ENCODE peak calls at places on chromosomes 4 and X, in seven cellular contexts. G is GM23338; V is CD8-positive, alpha-beta T cell; B is mammary epithelial cell; J is thoracic aorta; Z is uterus; F is effector memory CD4-positive, alpha-beta T cell. H is an unnamed sample.
A peak's percentile ranks its signal among the peaks of the same experiment; 100 is the strongest.

GRCh38 chr4:126799471-126799870 is 833.3 kb upstream of the INTU start:
- DNase-seq in G (no peak), V (no peak), B (no peak), J (no peak), Z (no peak), F (no peak), H (no peak)

GRCh38 chr4:76494243-76494642 is 59.2 kb downstream of the SHROOM3 start:
- DNase-seq in G (no peak), V (no peak), B (no peak), J (no peak), Z (no peak), F (no peak), H (no peak)

GRCh38 chrX:101906136-101906796 is 25.6 kb downstream of the ZMAT1 start:
- DNase-seq in G (no peak), V (no peak), B (no peak), J (no peak), Z (no peak), F (no peak), H (no peak)

GRCh38 chrX:114952696-114953095 is 64.7 kb downstream of the IL13RA2 start:
- DNase-seq in G (peak; percentile 46), V (no peak), B (no peak), J (no peak), Z (no peak), F (no peak), H (no peak)

GRCh38 chr4:9800878-9801277 is 19.4 kb downstream of the DRD5 start:
- DNase-seq in G (no peak), V (no peak), B (no peak), J (no peak), Z (no peak), F (no peak), H (no peak)

GRCh38 chr4:101693842-101694398 is 96.6 kb upstream of the BANK1 start:
- DNase-seq in G (no peak), V (no peak), B (peak; percentile 80), J (no peak), Z (no peak), F (no peak), H (no peak)

GRCh38 chrX:44989995-44990770 is 117.2 kb downstream of the KDM6A start:
- DNase-seq in G (no peak), V (no peak), B (no peak), J (no peak), Z (no peak), F (no peak), H (no peak)

GRCh38 chrX:142036111-142036510 is 132.4 kb downstream of the MAGEC1 start:
- DNase-seq in G (no peak), V (no peak), B (no peak), J (no peak), Z (no peak), F (no peak), H (no peak)

GRCh38 chr4:124943145-124943889 is 230.8 kb upstream of the ANKRD50 start:
- DNase-seq in G (no peak), V (no peak), B (peak; percentile 88), J (no peak), Z (no peak), F (no peak), H (no peak)

GRCh38 chr4:122766950-122767349 is 34.4 kb downstream of the BBS12 start:
- DNase-seq in G (no peak), V (no peak), B (no peak), J (no peak), Z (no peak), F (no peak), H (no peak)

GRCh38 chr4:147059064-147059731 is 113.5 kb upstream of the TTC29 start:
- DNase-seq in G (no peak), V (no peak), B (no peak), J (no peak), Z (no peak), F (no peak), H (no peak)

GRCh38 chrX:23779025-23779424 is 3.9 kb upstream of the SAT1 start:
- DNase-seq in G (no peak), V (no peak), B (peak; percentile 92), J (no peak), Z (no peak), F (no peak), H (no peak)

GRCh38 chrX:23776363-23776762 is 6.6 kb upstream of the SAT1 start:
- DNase-seq in G (no peak), V (no peak), B (no peak), J (no peak), Z (no peak), F (no peak), H (no peak)

GRCh38 chrX:23770142-23770541 is 12.8 kb upstream of the SAT1 start:
- DNase-seq in G (no peak), V (no peak), B (no peak), J (no peak), Z (no peak), F (no peak), H (no peak)

DNA sequence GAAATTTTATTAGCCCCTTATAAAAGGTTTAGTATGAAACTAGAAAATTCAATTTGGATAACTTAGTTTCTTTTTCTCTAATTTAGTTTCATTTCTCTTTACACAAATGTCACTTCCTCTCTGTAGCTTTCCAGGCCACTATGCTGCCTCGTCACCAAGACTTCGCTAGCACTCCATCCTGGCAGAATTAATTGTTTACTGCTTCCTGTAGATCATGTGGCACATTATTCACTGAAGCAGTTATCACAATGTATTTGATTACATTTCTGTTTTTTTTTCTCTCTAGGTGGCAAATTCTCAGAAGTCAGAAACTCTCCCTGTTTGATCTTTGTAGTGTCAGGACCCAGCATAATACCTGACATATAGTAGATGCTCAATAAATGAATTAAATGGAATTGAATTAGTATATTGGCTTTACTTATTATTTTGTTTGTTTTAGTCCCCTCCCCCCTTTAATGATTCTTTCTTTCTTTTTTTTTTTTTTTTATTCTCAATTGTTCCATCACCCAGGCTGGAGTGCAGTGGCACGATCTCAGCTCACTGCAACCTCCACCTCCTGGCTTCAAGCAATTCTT is 9.3 kb upstream of the SAT1 start:
- DNase-seq in G (no peak), V (peak; percentile 19), B (no peak), J (no peak), Z (no peak), F (peak; percentile 31), H (no peak)
- H3K4me3 ChIP-seq in G (no peak overlapping the region), V (peak overlapping the region; percentile 55), B (no peak overlapping the region), J (no peak overlapping the region), Z (no peak overlapping the region), F (peak overlapping the region; percentile 29), H (no peak overlapping the region)

DNA sequence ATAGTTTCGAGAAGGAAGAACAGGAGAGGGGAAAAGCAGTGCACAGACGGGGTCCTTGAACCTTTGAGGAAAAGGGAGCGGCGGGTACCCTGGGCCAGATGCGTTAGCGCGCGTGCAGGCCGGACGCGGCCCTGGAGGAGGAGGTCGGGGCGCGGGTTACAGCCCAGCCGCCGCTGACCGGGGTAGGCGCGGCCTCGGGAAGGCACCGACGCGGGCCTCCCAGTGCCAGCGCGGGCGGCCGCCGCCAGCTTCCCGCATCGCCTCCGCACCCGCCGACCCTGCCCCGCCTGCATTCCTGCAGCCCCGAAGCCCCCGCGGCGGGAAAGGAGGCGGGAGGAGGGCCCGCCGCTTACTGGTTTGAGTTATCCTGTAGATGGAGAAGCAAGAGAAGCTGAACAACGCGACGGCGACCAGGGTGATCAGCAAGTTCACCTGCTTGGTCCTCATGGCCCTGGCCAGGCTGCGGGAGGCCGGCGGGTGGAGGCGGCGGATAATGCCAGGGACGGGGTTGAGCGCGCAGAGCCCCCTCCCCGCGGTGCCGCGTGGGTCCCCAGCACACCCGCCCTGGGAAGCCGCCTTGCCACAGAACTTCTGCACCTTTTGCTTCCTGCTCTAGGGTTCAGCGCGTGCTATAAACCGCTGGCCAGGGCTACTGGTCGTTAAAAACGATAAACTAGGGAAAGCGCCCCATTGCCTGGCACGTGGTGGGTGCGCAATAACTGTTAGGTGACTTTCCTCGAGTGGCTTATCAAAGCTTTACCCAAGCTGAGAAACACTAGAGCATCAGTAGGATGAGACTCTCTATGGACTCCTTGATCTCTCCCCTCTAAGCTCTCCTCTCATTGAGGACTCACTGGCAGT is at the start of gene MGAT4D:
- DNase-seq in G (peak; percentile 73), V (no peak), B (no peak), J (no peak), Z (no peak), F (no peak), H (no peak)
- H3K4me3 ChIP-seq in G (peak within 1 kb of the TSS; percentile 65), V (no peak within 1 kb of the TSS), B (no peak within 1 kb of the TSS), J (peak within 1 kb of the TSS; percentile 58), Z (no peak within 1 kb of the TSS), F (peak within 1 kb of the TSS; percentile 20), H (peak within 1 kb of the TSS; percentile 18)

GRCh38 chr4:25528391-25528790 is 127.3 kb upstream of the SLC34A2 start:
- DNase-seq in G (no peak), V (no peak), B (no peak), J (no peak), Z (no peak), F (no peak), H (no peak)
- H3K4me3 ChIP-seq in G (no peak overlapping the region), V (no peak overlapping the region), B (no peak overlapping the region), J (no peak overlapping the region), Z (no peak overlapping the region), F (no peak overlapping the region), H (no peak overlapping the region)

DNA sequence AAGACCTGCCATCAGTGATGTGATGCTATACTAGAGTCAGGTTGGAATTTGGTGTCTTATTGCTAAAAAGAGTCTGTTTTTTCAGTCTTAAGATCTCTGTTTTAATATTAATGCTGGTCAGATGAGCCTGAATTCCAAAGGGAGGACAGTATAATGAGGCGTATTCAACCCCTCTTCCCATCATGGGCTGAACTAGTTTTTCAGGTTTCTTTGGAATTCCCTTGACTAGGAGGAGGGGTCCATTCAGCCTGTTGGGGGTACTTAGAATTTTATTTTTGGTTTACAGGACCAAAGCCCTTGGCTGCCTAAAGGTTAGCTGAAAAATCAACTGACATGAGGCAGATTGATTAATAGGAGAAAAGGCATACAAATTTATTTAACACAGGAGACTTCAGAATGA is 24.1 kb upstream of the PI4K2B start:
- DNase-seq in G (peak; percentile 79), V (no peak), B (no peak), J (no peak), Z (no peak), F (no peak), H (no peak)
- H3K4me3 ChIP-seq in G (no peak overlapping the region), V (no peak overlapping the region), B (no peak overlapping the region), J (no peak overlapping the region), Z (no peak overlapping the region), F (no peak overlapping the region), H (no peak overlapping the region)

DNA sequence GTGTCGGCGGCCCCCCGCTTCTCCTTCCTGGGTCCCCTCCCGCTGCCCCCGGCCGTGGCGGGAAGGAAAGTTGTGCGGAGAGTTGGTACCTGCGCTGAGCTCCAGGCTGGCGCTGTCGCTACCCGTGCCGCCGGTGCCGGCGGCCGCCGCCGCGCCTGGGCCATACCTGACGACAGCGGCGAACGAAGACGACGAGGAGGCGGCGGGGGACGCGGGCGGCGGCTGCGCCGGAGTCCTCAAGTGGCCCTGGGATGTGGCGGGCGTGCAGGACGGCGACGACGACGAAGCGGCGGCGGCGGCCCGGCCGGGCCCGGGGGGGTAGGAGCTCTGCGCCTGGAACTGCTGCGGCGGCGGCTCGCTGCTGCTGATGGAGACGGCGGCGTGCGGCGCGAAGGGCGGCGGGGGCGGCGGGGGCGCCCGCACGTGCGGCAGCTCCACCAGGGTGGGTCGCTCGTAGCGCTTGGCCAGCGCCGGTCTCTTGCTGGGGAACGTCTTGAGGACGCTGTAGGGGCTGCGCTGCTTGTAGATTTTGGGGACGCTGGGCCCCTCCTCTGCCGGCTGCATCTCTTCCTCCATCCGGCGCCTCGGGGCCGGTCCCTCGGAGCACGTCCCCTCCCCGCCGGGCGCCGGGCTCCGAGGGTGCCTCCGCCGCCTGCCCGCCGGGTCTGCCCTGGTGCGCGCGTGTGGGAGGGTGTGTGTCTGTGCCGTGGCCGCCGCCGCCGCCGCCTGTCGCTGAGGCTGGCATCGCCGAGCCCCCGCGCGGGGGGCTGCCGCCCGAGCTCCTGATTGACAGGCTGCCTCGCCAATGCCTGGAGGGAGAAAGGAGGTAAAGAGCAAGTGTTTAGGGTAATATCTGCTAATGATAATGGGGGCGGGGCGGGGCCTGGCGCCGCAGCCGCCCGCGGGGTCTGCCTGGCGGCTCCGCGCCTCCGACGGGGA is 618 bp downstream of the BEND4 start:
- DNase-seq in G (peak; percentile 69), V (peak; percentile 51), B (no peak), J (no peak), Z (no peak), F (no peak), H (no peak)
- H3K4me3 ChIP-seq in G (peak overlapping the region; percentile 74), V (peak overlapping the region; percentile 39), B (peak overlapping the region; percentile 39), J (peak overlapping the region; percentile 67), Z (no peak overlapping the region), F (peak overlapping the region; percentile 44), H (peak overlapping the region; percentile 37)